ENCODE peak calls at places on chromosomes 4 and X, in seven cellular contexts. One of them, this sample, is unnamed.

GRCh38 chrX:137428251-137428661 is 137.7 kb upstream of the ZIC3 start:
- DNase-seq in lung: no peak
- DNase-seq in heart left ventricle: no peak
- DNase-seq in ovary: no peak
- DNase-seq in thoracic aorta: no peak
- DNase-seq in tibial nerve: no peak
- DNase-seq in brain microvascular endothelial cell: no peak
- DNase-seq in this sample: no peak

GRCh38 chrX:135324463-135324862 is 15.2 kb downstream of the ETDC start:
- DNase-seq in lung: no peak
- DNase-seq in heart left ventricle: no peak
- DNase-seq in ovary: no peak
- DNase-seq in thoracic aorta: no peak
- DNase-seq in tibial nerve: no peak
- DNase-seq in brain microvascular endothelial cell: no peak
- DNase-seq in this sample: no peak

GRCh38 chrX:77442728-77443127 is 4.5 kb upstream of the FGF16 start:
- DNase-seq in lung: no peak
- DNase-seq in heart left ventricle: no peak
- DNase-seq in ovary: no peak
- DNase-seq in thoracic aorta: no peak
- DNase-seq in tibial nerve: no peak
- DNase-seq in brain microvascular endothelial cell: peak; percentile 79
- DNase-seq in this sample: no peak

GRCh38 chrX:99301990-99302389 is 1108.1 kb downstream of the PCDH19 start:
- DNase-seq in lung: no peak
- DNase-seq in heart left ventricle: no peak
- DNase-seq in ovary: no peak
- DNase-seq in thoracic aorta: no peak
- DNase-seq in tibial nerve: no peak
- DNase-seq in brain microvascular endothelial cell: no peak
- DNase-seq in this sample: no peak

GRCh38 chr4:183808102-183808466 is 97.0 kb upstream of the STOX2 start:
- DNase-seq in lung: no peak
- DNase-seq in heart left ventricle: no peak
- DNase-seq in ovary: no peak
- DNase-seq in thoracic aorta: no peak
- DNase-seq in tibial nerve: no peak
- DNase-seq in brain microvascular endothelial cell: no peak
- DNase-seq in this sample: no peak

GRCh38 chrX:15564981-15565579 is 35.7 kb downstream of the ACE2 start:
- DNase-seq in lung: peak; percentile 66
- DNase-seq in heart left ventricle: peak; percentile 41
- DNase-seq in ovary: peak; percentile 40
- DNase-seq in thoracic aorta: no peak
- DNase-seq in tibial nerve: peak; percentile 38
- DNase-seq in brain microvascular endothelial cell: peak; percentile 48
- DNase-seq in this sample: peak; percentile 59

GRCh38 chr4:137310156-137310555 is 222.1 kb downstream of the PCDH18 start:
- DNase-seq in lung: no peak
- DNase-seq in heart left ventricle: no peak
- DNase-seq in ovary: no peak
- DNase-seq in thoracic aorta: no peak
- DNase-seq in tibial nerve: no peak
- DNase-seq in brain microvascular endothelial cell: peak; percentile 23
- DNase-seq in this sample: no peak

GRCh38 chr4:172962564-172963353 is 205.9 kb upstream of the GALNT7 start:
- DNase-seq in lung: peak; percentile 33
- DNase-seq in heart left ventricle: no peak
- DNase-seq in ovary: no peak
- DNase-seq in thoracic aorta: peak; percentile 14
- DNase-seq in tibial nerve: no peak
- DNase-seq in brain microvascular endothelial cell: no peak
- DNase-seq in this sample: peak; percentile 12

GRCh38 chrX:130539721-130540321 is 138.0 kb downstream of the RBMX2 start:
- DNase-seq in lung: peak; percentile 51
- DNase-seq in heart left ventricle: peak; percentile 32
- DNase-seq in ovary: peak; percentile 29
- DNase-seq in thoracic aorta: no peak
- DNase-seq in tibial nerve: peak; percentile 27
- DNase-seq in brain microvascular endothelial cell: peak; percentile 35
- DNase-seq in this sample: no peak

GRCh38 chr4:751676-752075 is 46.0 kb downstream of the PCGF3 start:
- DNase-seq in lung: no peak
- DNase-seq in heart left ventricle: peak; percentile 39
- DNase-seq in ovary: no peak
- DNase-seq in thoracic aorta: no peak
- DNase-seq in tibial nerve: no peak
- DNase-seq in brain microvascular endothelial cell: peak; percentile 49
- DNase-seq in this sample: no peak

GRCh38 chr4:172785623-172786022 is 383.0 kb upstream of the GALNT7 start:
- DNase-seq in lung: no peak
- DNase-seq in heart left ventricle: no peak
- DNase-seq in ovary: no peak
- DNase-seq in thoracic aorta: no peak
- DNase-seq in tibial nerve: no peak
- DNase-seq in brain microvascular endothelial cell: no peak
- DNase-seq in this sample: no peak

GRCh38 chrX:45750639-45751038 is 550.0 kb upstream of the DIPK2B start:
- DNase-seq in lung: no peak
- DNase-seq in heart left ventricle: no peak
- DNase-seq in ovary: no peak
- DNase-seq in thoracic aorta: no peak
- DNase-seq in tibial nerve: no peak
- DNase-seq in brain microvascular endothelial cell: no peak
- DNase-seq in this sample: peak; percentile 15

GRCh38 chrX:93932471-93933220 is 258.6 kb downstream of the FAM133A start:
- DNase-seq in lung: no peak
- DNase-seq in heart left ventricle: no peak
- DNase-seq in ovary: no peak
- DNase-seq in thoracic aorta: no peak
- DNase-seq in tibial nerve: no peak
- DNase-seq in brain microvascular endothelial cell: no peak
- DNase-seq in this sample: no peak

GRCh38 chrX:27583976-27584375 is 6.2 kb upstream of the DCAF8L2 start:
- DNase-seq in lung: no peak
- DNase-seq in heart left ventricle: no peak
- DNase-seq in ovary: no peak
- DNase-seq in thoracic aorta: no peak
- DNase-seq in tibial nerve: no peak
- DNase-seq in brain microvascular endothelial cell: no peak
- DNase-seq in this sample: no peak

GRCh38 chrX:71173440-71173839 is 28.8 kb downstream of the NLGN3 start:
- DNase-seq in lung: no peak
- DNase-seq in heart left ventricle: no peak
- DNase-seq in ovary: no peak
- DNase-seq in thoracic aorta: no peak
- DNase-seq in tibial nerve: no peak
- DNase-seq in brain microvascular endothelial cell: no peak
- DNase-seq in this sample: no peak

GRCh38 chrX:46279214-46279924 is 265.9 kb downstream of the ZNF674 start:
- DNase-seq in lung: no peak
- DNase-seq in heart left ventricle: no peak
- DNase-seq in ovary: no peak
- DNase-seq in thoracic aorta: no peak
- DNase-seq in tibial nerve: no peak
- DNase-seq in brain microvascular endothelial cell: no peak
- DNase-seq in this sample: no peak

GRCh38 chr4:140423106-140423505 is 4.3 kb downstream of the CLGN start:
- DNase-seq in lung: no peak
- DNase-seq in heart left ventricle: no peak
- DNase-seq in ovary: no peak
- DNase-seq in thoracic aorta: no peak
- DNase-seq in tibial nerve: no peak
- DNase-seq in brain microvascular endothelial cell: no peak
- DNase-seq in this sample: no peak

GRCh38 chrX:137305404-137305803 is 260.5 kb upstream of the ZIC3 start:
- DNase-seq in lung: no peak
- DNase-seq in heart left ventricle: no peak
- DNase-seq in ovary: no peak
- DNase-seq in thoracic aorta: no peak
- DNase-seq in tibial nerve: no peak
- DNase-seq in brain microvascular endothelial cell: no peak
- DNase-seq in this sample: no peak

GRCh38 chrX:2676794-2677675 is 14.1 kb upstream of the CD99 start:
- DNase-seq in lung: no peak
- DNase-seq in heart left ventricle: no peak
- DNase-seq in ovary: no peak
- DNase-seq in thoracic aorta: no peak
- DNase-seq in tibial nerve: no peak
- DNase-seq in brain microvascular endothelial cell: no peak
- DNase-seq in this sample: no peak

GRCh38 chr4:41281038-41281634 is 24.4 kb downstream of the UCHL1 start:
- DNase-seq in lung: peak; percentile 49
- DNase-seq in heart left ventricle: no peak
- DNase-seq in ovary: peak; percentile 39
- DNase-seq in thoracic aorta: peak; percentile 8
- DNase-seq in tibial nerve: peak; percentile 86
- DNase-seq in brain microvascular endothelial cell: peak; percentile 69
- DNase-seq in this sample: peak; percentile 21

DNA sequence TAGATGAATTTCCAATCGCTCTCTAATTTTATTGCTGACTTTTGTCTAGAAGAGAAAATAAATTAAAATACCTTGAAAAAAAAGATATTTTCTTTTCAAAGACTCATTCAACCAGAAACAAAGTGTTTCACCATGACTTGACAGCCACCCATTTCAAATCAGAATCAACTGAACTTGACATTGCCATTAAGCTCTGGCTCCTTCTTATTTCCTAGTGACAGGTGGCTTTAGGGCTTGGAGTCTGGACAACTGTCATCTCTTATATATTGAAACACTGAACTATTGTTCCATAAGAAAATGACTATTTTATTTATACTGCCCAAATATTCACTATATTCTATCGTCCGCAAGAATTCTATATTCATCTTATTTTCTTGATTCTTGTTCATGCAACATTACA is 229.2 kb downstream of the SLC39A8 start:
- DNase-seq in lung: no peak
- DNase-seq in heart left ventricle: no peak
- DNase-seq in ovary: no peak
- DNase-seq in thoracic aorta: no peak
- DNase-seq in tibial nerve: no peak
- DNase-seq in brain microvascular endothelial cell: no peak
- DNase-seq in this sample: no peak
- H3K27ac ChIP-seq in lung: no peak overlapping the region
- H3K27ac ChIP-seq in heart left ventricle: no peak overlapping the region
- H3K27ac ChIP-seq in ovary: no peak overlapping the region
- H3K27ac ChIP-seq in thoracic aorta: no peak overlapping the region
- H3K27ac ChIP-seq in tibial nerve: no peak overlapping the region
- H3K27ac ChIP-seq in brain microvascular endothelial cell: no peak overlapping the region
- H3K27ac ChIP-seq in this sample: no peak overlapping the region

DNA sequence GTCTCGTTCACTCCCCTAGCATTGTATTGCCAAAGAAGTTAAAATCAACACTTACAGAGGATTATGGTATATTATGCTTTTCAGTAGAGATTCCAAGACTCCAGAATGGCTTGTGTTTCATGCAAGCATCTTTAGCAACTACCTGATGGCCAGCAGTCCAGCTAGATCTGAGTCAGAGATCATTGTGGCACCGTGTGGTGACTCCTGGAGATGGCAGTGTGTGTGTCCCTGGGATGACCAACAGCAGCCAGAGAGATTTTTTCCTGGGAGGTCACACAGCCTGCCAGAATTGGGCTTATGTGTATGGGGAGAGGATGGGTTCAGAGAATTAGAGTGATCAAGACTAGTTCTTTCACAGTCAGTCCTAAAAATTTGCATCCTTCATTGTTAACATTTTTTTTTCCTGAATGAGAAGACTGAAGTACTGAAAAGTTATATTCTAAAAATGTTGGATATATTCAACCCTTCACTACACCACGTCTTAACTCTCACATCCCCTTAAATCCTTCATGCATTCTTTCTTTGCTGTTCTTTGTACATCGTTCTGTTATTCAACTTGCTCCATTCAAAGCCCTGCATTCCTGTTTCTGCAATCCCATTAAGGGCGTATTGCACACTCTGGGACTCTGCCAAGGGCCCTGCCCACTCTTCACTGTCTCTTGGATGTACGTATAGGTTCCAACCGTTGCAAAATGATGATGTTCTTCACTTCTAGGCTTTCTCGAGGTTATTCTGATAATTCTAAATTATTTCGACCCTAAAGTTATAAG is 12.4 kb downstream of the TENM3 start:
- DNase-seq in lung: no peak
- DNase-seq in heart left ventricle: no peak
- DNase-seq in ovary: no peak
- DNase-seq in thoracic aorta: no peak
- DNase-seq in tibial nerve: no peak
- DNase-seq in brain microvascular endothelial cell: no peak
- DNase-seq in this sample: no peak
- TF ChIP-seq CTCF in lung: no peak
- TF ChIP-seq CTCF in heart left ventricle: no peak
- TF ChIP-seq CTCF in ovary: no peak
- TF ChIP-seq CTCF in thoracic aorta: no peak
- TF ChIP-seq CTCF in tibial nerve: no peak
- TF ChIP-seq CTCF in brain microvascular endothelial cell: no peak
- TF ChIP-seq CTCF in this sample: no peak

DNA sequence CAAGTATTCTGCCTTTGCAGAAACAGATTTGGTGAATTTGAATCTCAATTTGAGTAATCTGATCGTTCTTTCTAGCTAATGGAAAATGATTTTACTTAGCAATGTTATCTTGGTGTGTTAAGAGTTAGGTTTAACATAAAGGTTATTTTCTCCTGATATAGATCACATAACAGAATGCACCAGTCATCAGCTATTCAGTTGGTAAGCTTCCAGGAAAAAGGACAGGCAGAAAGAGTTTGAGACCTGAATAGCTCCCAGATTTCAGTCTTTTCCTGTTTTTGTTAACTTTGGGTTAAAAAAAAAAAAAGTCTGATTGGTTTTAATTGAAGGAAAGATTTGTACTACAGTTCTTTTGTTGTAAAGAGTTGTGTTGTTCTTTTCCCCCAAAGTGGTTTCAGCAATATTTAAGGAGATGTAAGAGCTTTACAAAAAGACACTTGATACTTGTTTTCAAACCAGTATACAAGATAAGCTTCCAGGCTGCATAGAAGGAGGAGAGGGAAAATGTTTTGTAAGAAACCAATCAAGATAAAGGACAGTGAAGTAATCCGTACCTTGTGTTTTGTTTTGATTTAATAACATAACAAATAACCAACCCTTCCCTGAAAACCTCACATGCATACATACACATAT is 15.3 kb downstream of the PLP1 start:
- DNase-seq in lung: no peak
- DNase-seq in heart left ventricle: no peak
- DNase-seq in ovary: no peak
- DNase-seq in thoracic aorta: no peak
- DNase-seq in tibial nerve: no peak
- DNase-seq in brain microvascular endothelial cell: peak; percentile 8
- DNase-seq in this sample: no peak
- H3K27ac ChIP-seq in lung: no peak overlapping the region
- H3K27ac ChIP-seq in heart left ventricle: no peak overlapping the region
- H3K27ac ChIP-seq in ovary: no peak overlapping the region
- H3K27ac ChIP-seq in thoracic aorta: no peak overlapping the region
- H3K27ac ChIP-seq in tibial nerve: no peak overlapping the region
- H3K27ac ChIP-seq in brain microvascular endothelial cell: peak overlapping the region; percentile 26
- H3K27ac ChIP-seq in this sample: no peak overlapping the region

DNA sequence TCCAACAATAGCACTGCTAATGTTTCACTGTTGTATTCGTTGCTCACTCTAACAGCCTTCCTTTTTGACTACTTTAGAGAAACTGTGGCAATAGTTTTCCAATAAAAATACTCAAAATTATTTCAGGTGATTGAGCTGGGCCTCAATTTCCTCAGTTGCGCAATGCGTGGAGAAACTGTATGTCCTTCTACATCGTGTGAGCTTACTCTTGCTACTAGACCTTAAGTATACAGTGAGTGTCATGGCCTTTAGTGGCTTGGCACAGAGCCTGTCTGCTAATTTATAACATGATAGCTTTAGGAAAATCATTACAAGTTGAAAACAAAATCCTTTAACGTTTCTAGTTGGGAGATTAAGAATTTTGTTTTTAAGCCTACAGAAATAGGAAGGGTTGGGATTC is 114.5 kb downstream of the COL4A6 start:
- DNase-seq in lung: no peak
- DNase-seq in heart left ventricle: no peak
- DNase-seq in ovary: no peak
- DNase-seq in thoracic aorta: no peak
- DNase-seq in tibial nerve: no peak
- DNase-seq in brain microvascular endothelial cell: no peak
- DNase-seq in this sample: no peak
- TF ChIP-seq CTCF in lung: no peak
- TF ChIP-seq CTCF in heart left ventricle: no peak
- TF ChIP-seq CTCF in ovary: no peak
- TF ChIP-seq CTCF in thoracic aorta: no peak
- TF ChIP-seq CTCF in tibial nerve: no peak
- TF ChIP-seq CTCF in brain microvascular endothelial cell: no peak
- TF ChIP-seq CTCF in this sample: no peak